ENCODE peak calls at places on chromosome 10, in ten cellular contexts. S is GM12891; W is neuronal stem cell; N is activated CD4-positive, alpha-beta T cell treated with anti-CD3 and anti-CD28 coated beads for 48 hours; F is amniotic stem cell; C is globus pallidus; I is HuH-7.5; R is GM13977; Z is Ammon's horn; U is RWPE1. G is an unnamed sample.

GRCh38 chr10:73251683-73252444 is 580 bp downstream of the MRPS16 start:
- DNase-seq in R (no peak), F (no peak), N (peak; percentile 52), W (peak; percentile 17), Z (no peak), S (no peak), I (no peak), C (no peak), U (no peak), G (no peak)

GRCh38 chr10:118310822-118311221 is 31.3 kb downstream of the FAM204A start:
- DNase-seq in I (no peak), U (no peak), C (no peak), R (no peak), F (no peak), S (no peak), W (no peak), Z (no peak), N (no peak), G (no peak)

GRCh38 chr10:101091546-101092290 is 29.9 kb downstream of the KAZALD1 start:
- DNase-seq in Z (no peak), C (no peak), F (no peak), W (no peak), S (no peak), U (no peak), I (no peak), R (no peak), N (no peak), G (no peak)

GRCh38 chr10:86344714-86345161 is 21.9 kb downstream of the GRID1 start:
- DNase-seq in I (no peak), N (no peak), R (no peak), F (no peak), S (no peak), Z (no peak), U (no peak), W (no peak), C (no peak), G (no peak)

GRCh38 chr10:21172774-21173432 is 275.8 kb upstream of the NEBL start:
- DNase-seq in I (no peak), F (no peak), Z (peak; percentile 27), R (peak; percentile 29), C (no peak), S (no peak), W (no peak), U (no peak), N (no peak), G (no peak)

GRCh38 chr10:31929260-31929985 is 792 bp upstream of the ARHGAP12 start:
- DNase-seq in N (peak; percentile 13), F (no peak), W (peak; percentile 6), Z (peak; percentile 73), C (peak; percentile 74), U (peak; percentile 36), S (no peak), I (peak; percentile 59), R (peak; percentile 44), G (peak; percentile 40)

GRCh38 chr10:33248638-33249037 is 85.8 kb downstream of the NRP1 start:
- DNase-seq in N (no peak), I (no peak), C (no peak), W (no peak), Z (no peak), S (no peak), F (no peak), U (peak; percentile 50), R (no peak), G (peak; percentile 54)

GRCh38 chr10:11533328-11533781 is 78.1 kb downstream of the USP6NL start:
- DNase-seq in W (no peak), Z (no peak), N (no peak), C (no peak), U (no peak), S (no peak), F (no peak), R (no peak), I (no peak), G (no peak)

GRCh38 chr10:23530079-23530478 is 91.2 kb downstream of the OTUD1 start:
- DNase-seq in C (no peak), W (no peak), F (no peak), I (no peak), R (no peak), U (peak; percentile 28), Z (no peak), S (no peak), N (no peak), G (no peak)

GRCh38 chr10:43607199-43607573 is 948 bp downstream of the ZNF485 start:
- DNase-seq in Z (no peak), C (no peak), S (no peak), W (no peak), F (no peak), U (no peak), R (no peak), N (no peak), I (no peak), G (no peak)

GRCh38 chr10:29130190-29130673 is 158.6 kb upstream of the LYZL1 start:
- DNase-seq in I (peak; percentile 55), Z (no peak), C (no peak), N (no peak), U (peak; percentile 35), W (no peak), F (no peak), R (peak; percentile 26), S (no peak), G (no peak)

GRCh38 chr10:132715791-132716680 is 69.9 kb downstream of the NKX6-2 start:
- DNase-seq in C (no peak), W (no peak), Z (no peak), S (no peak), I (no peak), U (no peak), F (no peak), N (no peak), R (no peak), G (no peak)

GRCh38 chr10:118991326-118991725 is 38.2 kb upstream of the NANOS1 start:
- DNase-seq in I (no peak), N (no peak), F (no peak), R (no peak), C (no peak), S (no peak), Z (no peak), U (no peak), W (no peak), G (no peak)

GRCh38 chr10:71713135-71714040 is 6.2 kb downstream of the C10orf105 start:
- DNase-seq in F (peak; percentile 44), C (peak; percentile 95), W (no peak), S (no peak), U (peak; percentile 94), N (peak; percentile 51), Z (peak; percentile 91), R (no peak), I (no peak), G (no peak)

GRCh38 chr10:119395287-119396007 is 147.1 kb downstream of the RGS10 start:
- DNase-seq in R (no peak), N (no peak), Z (peak; percentile 66), I (no peak), C (peak; percentile 48), U (no peak), F (no peak), S (peak; percentile 58), W (no peak), G (no peak)

GRCh38 chr10:77925795-77926565 is 575 bp downstream of the DLG5 start:
- DNase-seq in I (no peak), C (peak; percentile 31), N (peak; percentile 45), Z (peak; percentile 53), R (peak; percentile 73), S (no peak), W (peak; percentile 30), U (peak; percentile 48), F (no peak), G (no peak)

GRCh38 chr10:72134785-72135765 is 46.7 kb upstream of the SPOCK2 start:
- DNase-seq in F (no peak), N (no peak), U (no peak), Z (no peak), C (no peak), W (no peak), I (no peak), R (no peak), S (no peak), G (no peak)

GRCh38 chr10:69497235-69497561 is 45.9 kb downstream of the TSPAN15 start:
- DNase-seq in U (no peak), N (no peak), Z (peak; percentile 79), W (no peak), I (no peak), C (peak; percentile 77), S (no peak), R (no peak), F (no peak), G (no peak)

GRCh38 chr10:131849591-131850489 is 51.0 kb upstream of the PPP2R2D start:
- DNase-seq in U (no peak), R (no peak), C (no peak), N (no peak), W (no peak), F (no peak), I (no peak), Z (no peak), S (no peak), G (no peak)

GRCh38 chr10:79045566-79046175 is 23.1 kb upstream of the ZMIZ1 start:
- DNase-seq in C (no peak), I (no peak), F (no peak), Z (no peak), R (no peak), S (no peak), N (no peak), U (no peak), W (no peak), G (no peak)

GRCh38 chr10:111525696-111526095 is 448.9 kb downstream of the ADRA2A start:
- DNase-seq in N (no peak), R (no peak), I (no peak), W (no peak), Z (no peak), F (no peak), S (no peak), U (no peak), C (no peak), G (no peak)

GRCh38 chr10:12660812-12661211 is 311.5 kb downstream of the CAMK1D start:
- DNase-seq in C (no peak), I (no peak), Z (no peak), N (no peak), S (no peak), W (no peak), U (no peak), F (no peak), R (no peak), G (no peak)

GRCh38 chr10:79392020-79392398 is 44.7 kb downstream of the PPIF start:
- DNase-seq in C (no peak), U (no peak), W (no peak), R (no peak), N (no peak), F (no peak), S (no peak), Z (no peak), I (no peak), G (no peak)

GRCh38 chr10:116998172-116998571 is 6.8 kb downstream of the SHTN1 start:
- DNase-seq in I (no peak), F (no peak), U (no peak), R (no peak), W (no peak), Z (no peak), N (no peak), C (no peak), S (no peak), G (no peak)